ENCODE peak calls at places on chromosomes 4 and X, in six cellular contexts. One of them, this sample, is unnamed.

GRCh38 chr4:158896459-158897238 is 127.8 kb downstream of the FNIP2 start:
- DNase-seq in kidney epithelial cell: no peak
- DNase-seq in CD8-positive, alpha-beta memory T cell: no peak
- DNase-seq in testis: no peak
- DNase-seq in HCT116: no peak
- DNase-seq in sigmoid colon: no peak
- DNase-seq in this sample: no peak

GRCh38 chr4:189988892-189989431 is 38.1 kb downstream of the FRG2 start:
- DNase-seq in kidney epithelial cell: no peak
- DNase-seq in CD8-positive, alpha-beta memory T cell: no peak
- DNase-seq in testis: no peak
- DNase-seq in HCT116: no peak
- DNase-seq in sigmoid colon: no peak
- DNase-seq in this sample: no peak

GRCh38 chrX:15471016-15471415 is 22.1 kb downstream of the PIR start:
- DNase-seq in kidney epithelial cell: no peak
- DNase-seq in CD8-positive, alpha-beta memory T cell: peak; percentile 33
- DNase-seq in testis: peak; percentile 69
- DNase-seq in HCT116: peak; percentile 27
- DNase-seq in sigmoid colon: peak; percentile 69
- DNase-seq in this sample: peak; percentile 64

GRCh38 chr4:155960522-155960921 is 6.9 kb upstream of the CTSO start:
- DNase-seq in kidney epithelial cell: no peak
- DNase-seq in CD8-positive, alpha-beta memory T cell: no peak
- DNase-seq in testis: no peak
- DNase-seq in HCT116: no peak
- DNase-seq in sigmoid colon: no peak
- DNase-seq in this sample: no peak

GRCh38 chrX:53093748-53094583 is at the start of gene KANTR:
- DNase-seq in kidney epithelial cell: peak; percentile 77
- DNase-seq in CD8-positive, alpha-beta memory T cell: peak; percentile 87
- DNase-seq in testis: peak; percentile 93
- DNase-seq in HCT116: peak; percentile 90
- DNase-seq in sigmoid colon: peak; percentile 95
- DNase-seq in this sample: peak; percentile 92

GRCh38 chr4:2871911-2872310 is 28.3 kb downstream of the ADD1 start:
- DNase-seq in kidney epithelial cell: no peak
- DNase-seq in CD8-positive, alpha-beta memory T cell: no peak
- DNase-seq in testis: no peak
- DNase-seq in HCT116: no peak
- DNase-seq in sigmoid colon: no peak
- DNase-seq in this sample: no peak

GRCh38 chr4:13829457-13829856 is 201.9 kb upstream of the BOD1L1 start:
- DNase-seq in kidney epithelial cell: no peak
- DNase-seq in CD8-positive, alpha-beta memory T cell: no peak
- DNase-seq in testis: no peak
- DNase-seq in HCT116: no peak
- DNase-seq in sigmoid colon: no peak
- DNase-seq in this sample: no peak

GRCh38 chr4:185437809-185438208 is 12.0 kb upstream of the UFSP2 start:
- DNase-seq in kidney epithelial cell: no peak
- DNase-seq in CD8-positive, alpha-beta memory T cell: no peak
- DNase-seq in testis: no peak
- DNase-seq in HCT116: no peak
- DNase-seq in sigmoid colon: no peak
- DNase-seq in this sample: no peak

GRCh38 chr4:1093391-1094335 is 19.7 kb downstream of the RNF212 start:
- DNase-seq in kidney epithelial cell: no peak
- DNase-seq in CD8-positive, alpha-beta memory T cell: no peak
- DNase-seq in testis: no peak
- DNase-seq in HCT116: no peak
- DNase-seq in sigmoid colon: no peak
- DNase-seq in this sample: no peak

GRCh38 chr4:148782284-148782683 is 340.1 kb upstream of the NR3C2 start:
- DNase-seq in kidney epithelial cell: no peak
- DNase-seq in CD8-positive, alpha-beta memory T cell: no peak
- DNase-seq in testis: no peak
- DNase-seq in HCT116: no peak
- DNase-seq in sigmoid colon: no peak
- DNase-seq in this sample: no peak

GRCh38 chr4:21898101-21898500 is 50.5 kb downstream of the KCNIP4 start:
- DNase-seq in kidney epithelial cell: no peak
- DNase-seq in CD8-positive, alpha-beta memory T cell: no peak
- DNase-seq in testis: no peak
- DNase-seq in HCT116: no peak
- DNase-seq in sigmoid colon: no peak
- DNase-seq in this sample: no peak

GRCh38 chrX:74232859-74233258 is 71.1 kb upstream of the ZCCHC13 start:
- DNase-seq in kidney epithelial cell: no peak
- DNase-seq in CD8-positive, alpha-beta memory T cell: no peak
- DNase-seq in testis: no peak
- DNase-seq in HCT116: no peak
- DNase-seq in sigmoid colon: no peak
- DNase-seq in this sample: no peak

GRCh38 chrX:48794993-48795501 is 6.8 kb upstream of the HDAC6 start:
- DNase-seq in kidney epithelial cell: no peak
- DNase-seq in CD8-positive, alpha-beta memory T cell: no peak
- DNase-seq in testis: no peak
- DNase-seq in HCT116: no peak
- DNase-seq in sigmoid colon: no peak
- DNase-seq in this sample: peak; percentile 51

GRCh38 chr4:71259911-71260331 is 78.9 kb upstream of the SLC4A4 start:
- DNase-seq in kidney epithelial cell: no peak
- DNase-seq in CD8-positive, alpha-beta memory T cell: no peak
- DNase-seq in testis: no peak
- DNase-seq in HCT116: no peak
- DNase-seq in sigmoid colon: no peak
- DNase-seq in this sample: peak; percentile 44

GRCh38 chr4:17284323-17285175 is 227.3 kb downstream of the QDPR start:
- DNase-seq in kidney epithelial cell: no peak
- DNase-seq in CD8-positive, alpha-beta memory T cell: no peak
- DNase-seq in testis: peak; percentile 25
- DNase-seq in HCT116: no peak
- DNase-seq in sigmoid colon: no peak
- DNase-seq in this sample: no peak

GRCh38 chrX:130109429-130110378 is 593 bp downstream of the ELF4 start:
- DNase-seq in kidney epithelial cell: no peak
- DNase-seq in CD8-positive, alpha-beta memory T cell: peak; percentile 13
- DNase-seq in testis: no peak
- DNase-seq in HCT116: no peak
- DNase-seq in sigmoid colon: peak; percentile 69
- DNase-seq in this sample: no peak

GRCh38 chr4:70505152-70505748 is 13.1 kb upstream of the AMTN start:
- DNase-seq in kidney epithelial cell: no peak
- DNase-seq in CD8-positive, alpha-beta memory T cell: peak; percentile 18
- DNase-seq in testis: peak; percentile 77
- DNase-seq in HCT116: peak; percentile 42
- DNase-seq in sigmoid colon: no peak
- DNase-seq in this sample: no peak

GRCh38 chr4:123246085-123246484 is 150.5 kb upstream of the SPRY1 start:
- DNase-seq in kidney epithelial cell: no peak
- DNase-seq in CD8-positive, alpha-beta memory T cell: no peak
- DNase-seq in testis: no peak
- DNase-seq in HCT116: no peak
- DNase-seq in sigmoid colon: no peak
- DNase-seq in this sample: no peak

GRCh38 chrX:134880866-134881265 is 109.9 kb upstream of the SMIM10 start:
- DNase-seq in kidney epithelial cell: no peak
- DNase-seq in CD8-positive, alpha-beta memory T cell: no peak
- DNase-seq in testis: peak; percentile 15
- DNase-seq in HCT116: no peak
- DNase-seq in sigmoid colon: no peak
- DNase-seq in this sample: no peak

GRCh38 chrX:22746081-22746480 is 253.7 kb upstream of the DDX53 start:
- DNase-seq in kidney epithelial cell: no peak
- DNase-seq in CD8-positive, alpha-beta memory T cell: no peak
- DNase-seq in testis: peak; percentile 28
- DNase-seq in HCT116: no peak
- DNase-seq in sigmoid colon: no peak
- DNase-seq in this sample: no peak

GRCh38 chr4:5037553-5038551 is 13.4 kb upstream of the STK32B start:
- DNase-seq in kidney epithelial cell: peak; percentile 88
- DNase-seq in CD8-positive, alpha-beta memory T cell: no peak
- DNase-seq in testis: no peak
- DNase-seq in HCT116: no peak
- DNase-seq in sigmoid colon: no peak
- DNase-seq in this sample: no peak

GRCh38 chr4:39369301-39369700 is 3.1 kb upstream of the RFC1 start:
- DNase-seq in kidney epithelial cell: no peak
- DNase-seq in CD8-positive, alpha-beta memory T cell: no peak
- DNase-seq in testis: no peak
- DNase-seq in HCT116: no peak
- DNase-seq in sigmoid colon: no peak
- DNase-seq in this sample: no peak

GRCh38 chr4:72418458-72418857 is 150.6 kb downstream of the ADAMTS3 start:
- DNase-seq in kidney epithelial cell: no peak
- DNase-seq in CD8-positive, alpha-beta memory T cell: no peak
- DNase-seq in testis: peak; percentile 60
- DNase-seq in HCT116: no peak
- DNase-seq in sigmoid colon: no peak
- DNase-seq in this sample: peak; percentile 44

GRCh38 chr4:178471994-178472393 is 1029.8 kb upstream of the AGA start:
- DNase-seq in kidney epithelial cell: no peak
- DNase-seq in CD8-positive, alpha-beta memory T cell: no peak
- DNase-seq in testis: no peak
- DNase-seq in HCT116: no peak
- DNase-seq in sigmoid colon: no peak
- DNase-seq in this sample: no peak

GRCh38 chr4:24927039-24927438 is 14.2 kb upstream of the CCDC149 start:
- DNase-seq in kidney epithelial cell: no peak
- DNase-seq in CD8-positive, alpha-beta memory T cell: no peak
- DNase-seq in testis: no peak
- DNase-seq in HCT116: no peak
- DNase-seq in sigmoid colon: no peak
- DNase-seq in this sample: no peak

GRCh38 chr4:19285146-19285545 is 966.6 kb upstream of the SLIT2 start:
- DNase-seq in kidney epithelial cell: no peak
- DNase-seq in CD8-positive, alpha-beta memory T cell: no peak
- DNase-seq in testis: no peak
- DNase-seq in HCT116: no peak
- DNase-seq in sigmoid colon: no peak
- DNase-seq in this sample: no peak

GRCh38 chr4:84740071-84740470 is 157.1 kb downstream of the CDS1 start:
- DNase-seq in kidney epithelial cell: no peak
- DNase-seq in CD8-positive, alpha-beta memory T cell: no peak
- DNase-seq in testis: no peak
- DNase-seq in HCT116: no peak
- DNase-seq in sigmoid colon: no peak
- DNase-seq in this sample: no peak
- H3K36me3 ChIP-seq in kidney epithelial cell: peaks cover 7% of the 10 kb centered on the region
- H3K36me3 ChIP-seq in CD8-positive, alpha-beta memory T cell: no peaks in the 10 kb centered on the region
- H3K36me3 ChIP-seq in testis: no peaks in the 10 kb centered on the region
- H3K36me3 ChIP-seq in HCT116: peaks cover 2% of the 10 kb centered on the region
- H3K36me3 ChIP-seq in sigmoid colon: peaks cover 17% of the 10 kb centered on the region
- H3K36me3 ChIP-seq in this sample: peaks cover 10% of the 10 kb centered on the region

DNA sequence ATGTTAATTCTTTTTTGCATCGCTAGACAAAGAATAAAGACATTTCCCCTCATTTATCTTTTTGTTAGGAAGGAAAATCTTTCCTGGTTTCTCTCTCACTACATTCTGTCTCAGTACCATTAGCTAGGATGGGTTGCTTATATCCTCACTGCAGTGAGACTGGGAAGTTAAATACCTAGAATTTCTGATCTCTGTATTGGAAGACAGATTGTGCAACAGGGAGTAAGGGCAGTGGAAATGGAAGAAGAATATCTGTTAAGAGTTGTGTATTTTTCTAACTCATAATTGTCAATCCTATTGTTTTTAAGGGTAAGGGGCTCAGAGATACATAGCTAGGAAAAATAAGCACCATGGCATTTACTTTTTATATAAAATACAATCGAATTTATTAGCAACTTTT is 19.6 kb downstream of the PTPN13 start:
- DNase-seq in kidney epithelial cell: no peak
- DNase-seq in CD8-positive, alpha-beta memory T cell: no peak
- DNase-seq in testis: no peak
- DNase-seq in HCT116: no peak
- DNase-seq in sigmoid colon: no peak
- DNase-seq in this sample: no peak
- H3K36me3 ChIP-seq in kidney epithelial cell: no peaks in the 10 kb centered on the region
- H3K36me3 ChIP-seq in CD8-positive, alpha-beta memory T cell: no peaks in the 10 kb centered on the region
- H3K36me3 ChIP-seq in testis: no peaks in the 10 kb centered on the region
- H3K36me3 ChIP-seq in HCT116: no peaks in the 10 kb centered on the region
- H3K36me3 ChIP-seq in sigmoid colon: no peaks in the 10 kb centered on the region
- H3K36me3 ChIP-seq in this sample: no peaks in the 10 kb centered on the region

GRCh38 chrX:17809273-17809672 is 51.8 kb downstream of the RAI2 start:
- DNase-seq in kidney epithelial cell: no peak
- DNase-seq in CD8-positive, alpha-beta memory T cell: no peak
- DNase-seq in testis: no peak
- DNase-seq in HCT116: no peak
- DNase-seq in sigmoid colon: no peak
- DNase-seq in this sample: no peak

GRCh38 chrX:17802756-17803155 is 58.3 kb downstream of the RAI2 start:
- DNase-seq in kidney epithelial cell: no peak
- DNase-seq in CD8-positive, alpha-beta memory T cell: no peak
- DNase-seq in testis: no peak
- DNase-seq in HCT116: no peak
- DNase-seq in sigmoid colon: no peak
- DNase-seq in this sample: no peak

GRCh38 chrX:17803449-17803848 is 57.6 kb downstream of the RAI2 start:
- DNase-seq in kidney epithelial cell: peak; percentile 44
- DNase-seq in CD8-positive, alpha-beta memory T cell: no peak
- DNase-seq in testis: no peak
- DNase-seq in HCT116: no peak
- DNase-seq in sigmoid colon: no peak
- DNase-seq in this sample: no peak

GRCh38 chrX:17801431-17801830 is 59.7 kb downstream of the RAI2 start:
- DNase-seq in kidney epithelial cell: no peak
- DNase-seq in CD8-positive, alpha-beta memory T cell: no peak
- DNase-seq in testis: no peak
- DNase-seq in HCT116: no peak
- DNase-seq in sigmoid colon: no peak
- DNase-seq in this sample: no peak

GRCh38 chrX:17805120-17805519 is 56.0 kb downstream of the RAI2 start:
- DNase-seq in kidney epithelial cell: no peak
- DNase-seq in CD8-positive, alpha-beta memory T cell: no peak
- DNase-seq in testis: no peak
- DNase-seq in HCT116: no peak
- DNase-seq in sigmoid colon: no peak
- DNase-seq in this sample: no peak
- H3K36me3 ChIP-seq in kidney epithelial cell: no peaks in the 10 kb centered on the region
- H3K36me3 ChIP-seq in CD8-positive, alpha-beta memory T cell: no peaks in the 10 kb centered on the region
- H3K36me3 ChIP-seq in testis: no peaks in the 10 kb centered on the region
- H3K36me3 ChIP-seq in HCT116: no peaks in the 10 kb centered on the region
- H3K36me3 ChIP-seq in sigmoid colon: no peaks in the 10 kb centered on the region
- H3K36me3 ChIP-seq in this sample: no peaks in the 10 kb centered on the region

GRCh38 chrX:44536198-44536597 is 6.5 kb downstream of the FUNDC1 start:
- DNase-seq in kidney epithelial cell: no peak
- DNase-seq in CD8-positive, alpha-beta memory T cell: no peak
- DNase-seq in testis: no peak
- DNase-seq in HCT116: no peak
- DNase-seq in sigmoid colon: no peak
- DNase-seq in this sample: no peak
- H3K36me3 ChIP-seq in kidney epithelial cell: no peaks in the 10 kb centered on the region
- H3K36me3 ChIP-seq in CD8-positive, alpha-beta memory T cell: no peaks in the 10 kb centered on the region
- H3K36me3 ChIP-seq in testis: no peaks in the 10 kb centered on the region
- H3K36me3 ChIP-seq in HCT116: peaks cover 2% of the 10 kb centered on the region
- H3K36me3 ChIP-seq in sigmoid colon: no peaks in the 10 kb centered on the region
- H3K36me3 ChIP-seq in this sample: no peaks in the 10 kb centered on the region

GRCh38 chr4:7831858-7832257 is 107.8 kb downstream of the AFAP1 start:
- DNase-seq in kidney epithelial cell: no peak
- DNase-seq in CD8-positive, alpha-beta memory T cell: no peak
- DNase-seq in testis: no peak
- DNase-seq in HCT116: no peak
- DNase-seq in sigmoid colon: peak; percentile 46
- DNase-seq in this sample: no peak
- H3K36me3 ChIP-seq in kidney epithelial cell: peaks cover 1% of the 10 kb centered on the region
- H3K36me3 ChIP-seq in CD8-positive, alpha-beta memory T cell: no peaks in the 10 kb centered on the region
- H3K36me3 ChIP-seq in testis: no peaks in the 10 kb centered on the region
- H3K36me3 ChIP-seq in HCT116: no peaks in the 10 kb centered on the region
- H3K36me3 ChIP-seq in sigmoid colon: no peaks in the 10 kb centered on the region
- H3K36me3 ChIP-seq in this sample: no peaks in the 10 kb centered on the region